ENCODE peak calls at places on chromosomes 7 and 10, in ten cellular contexts. One of them, this sample, is unnamed. For H3K4me1, the result is how much of the 10 kb centered on the place peaks cover.

GRCh38 chr7:18638594-18639452 is 143.3 kb downstream of the HDAC9 start:
- DNase-seq in cardiac muscle cell: no peak
- DNase-seq in fibroblast of lung: peak
- DNase-seq in CD8-positive, alpha-beta T cell: no peak
- DNase-seq in stomach: no peak
- DNase-seq in sigmoid colon: no peak
- DNase-seq in upper lobe of left lung: no peak
- DNase-seq in prostate gland: no peak
- DNase-seq in astrocyte: peak
- DNase-seq in esophagus muscularis mucosa: no peak
- DNase-seq in this sample: no peak

GRCh38 chr10:126972622-126973414 is 67.6 kb downstream of the DOCK1 start:
- DNase-seq in cardiac muscle cell: no peak
- DNase-seq in fibroblast of lung: peak
- DNase-seq in CD8-positive, alpha-beta T cell: no peak
- DNase-seq in stomach: no peak
- DNase-seq in sigmoid colon: no peak
- DNase-seq in upper lobe of left lung: no peak
- DNase-seq in prostate gland: no peak
- DNase-seq in astrocyte: peak
- DNase-seq in esophagus muscularis mucosa: no peak
- DNase-seq in this sample: no peak

GRCh38 chr7:6392712-6393666 is 54.8 kb downstream of the DAGLB start:
- DNase-seq in cardiac muscle cell: peak
- DNase-seq in fibroblast of lung: peak
- DNase-seq in CD8-positive, alpha-beta T cell: no peak
- DNase-seq in stomach: peak
- DNase-seq in sigmoid colon: peak
- DNase-seq in upper lobe of left lung: peak
- DNase-seq in prostate gland: peak
- DNase-seq in astrocyte: peak
- DNase-seq in esophagus muscularis mucosa: no peak
- DNase-seq in this sample: peak

GRCh38 chr10:127872011-127872741 is 20.6 kb downstream of the CLRN3 start:
- DNase-seq in cardiac muscle cell: no peak
- DNase-seq in fibroblast of lung: peak
- DNase-seq in CD8-positive, alpha-beta T cell: no peak
- DNase-seq in stomach: no peak
- DNase-seq in sigmoid colon: no peak
- DNase-seq in upper lobe of left lung: no peak
- DNase-seq in prostate gland: no peak
- DNase-seq in astrocyte: peak
- DNase-seq in esophagus muscularis mucosa: no peak
- DNase-seq in this sample: no peak

GRCh38 chr7:2810682-2811471 is 33.2 kb downstream of the GNA12 start:
- DNase-seq in cardiac muscle cell: no peak
- DNase-seq in fibroblast of lung: no peak
- DNase-seq in CD8-positive, alpha-beta T cell: no peak
- DNase-seq in stomach: no peak
- DNase-seq in sigmoid colon: peak
- DNase-seq in upper lobe of left lung: peak
- DNase-seq in prostate gland: no peak
- DNase-seq in astrocyte: no peak
- DNase-seq in esophagus muscularis mucosa: no peak
- DNase-seq in this sample: no peak

GRCh38 chr7:12738665-12739064 is 51.2 kb downstream of the ARL4A start:
- DNase-seq in cardiac muscle cell: no peak
- DNase-seq in fibroblast of lung: no peak
- DNase-seq in CD8-positive, alpha-beta T cell: no peak
- DNase-seq in stomach: no peak
- DNase-seq in sigmoid colon: no peak
- DNase-seq in upper lobe of left lung: no peak
- DNase-seq in prostate gland: no peak
- DNase-seq in astrocyte: no peak
- DNase-seq in esophagus muscularis mucosa: no peak
- DNase-seq in this sample: no peak

GRCh38 chr10:79105164-79105739 is 36.5 kb downstream of the ZMIZ1 start:
- DNase-seq in cardiac muscle cell: no peak
- DNase-seq in fibroblast of lung: no peak
- DNase-seq in CD8-positive, alpha-beta T cell: no peak
- DNase-seq in stomach: no peak
- DNase-seq in sigmoid colon: no peak
- DNase-seq in upper lobe of left lung: no peak
- DNase-seq in prostate gland: no peak
- DNase-seq in astrocyte: no peak
- DNase-seq in esophagus muscularis mucosa: no peak
- DNase-seq in this sample: no peak

GRCh38 chr10:88538038-88538437 is 45.1 kb downstream of the RNLS start:
- DNase-seq in cardiac muscle cell: no peak
- DNase-seq in fibroblast of lung: peak
- DNase-seq in CD8-positive, alpha-beta T cell: no peak
- DNase-seq in stomach: no peak
- DNase-seq in sigmoid colon: no peak
- DNase-seq in upper lobe of left lung: no peak
- DNase-seq in prostate gland: no peak
- DNase-seq in astrocyte: peak
- DNase-seq in esophagus muscularis mucosa: no peak
- DNase-seq in this sample: no peak

GRCh38 chr7:64794171-64794844 is at the start of gene ZNF138:
- DNase-seq in cardiac muscle cell: peak
- DNase-seq in fibroblast of lung: peak
- DNase-seq in CD8-positive, alpha-beta T cell: peak
- DNase-seq in stomach: peak
- DNase-seq in sigmoid colon: peak
- DNase-seq in upper lobe of left lung: peak
- DNase-seq in prostate gland: peak
- DNase-seq in astrocyte: peak
- DNase-seq in esophagus muscularis mucosa: peak
- DNase-seq in this sample: peak

GRCh38 chr7:6647080-6647479 is 10.0 kb downstream of the ZNF316 start:
- DNase-seq in cardiac muscle cell: no peak
- DNase-seq in fibroblast of lung: no peak
- DNase-seq in CD8-positive, alpha-beta T cell: no peak
- DNase-seq in stomach: no peak
- DNase-seq in sigmoid colon: no peak
- DNase-seq in upper lobe of left lung: no peak
- DNase-seq in prostate gland: no peak
- DNase-seq in astrocyte: no peak
- DNase-seq in esophagus muscularis mucosa: no peak
- DNase-seq in this sample: peak

GRCh38 chr10:60825520-60825919 is 47.2 kb downstream of the CDK1 start:
- DNase-seq in cardiac muscle cell: no peak
- DNase-seq in fibroblast of lung: no peak
- DNase-seq in CD8-positive, alpha-beta T cell: no peak
- DNase-seq in stomach: no peak
- DNase-seq in sigmoid colon: no peak
- DNase-seq in upper lobe of left lung: no peak
- DNase-seq in prostate gland: no peak
- DNase-seq in astrocyte: no peak
- DNase-seq in esophagus muscularis mucosa: no peak
- DNase-seq in this sample: no peak

GRCh38 chr10:17453035-17453376 is 1.4 kb downstream of the ST8SIA6 start:
- DNase-seq in cardiac muscle cell: no peak
- DNase-seq in fibroblast of lung: no peak
- DNase-seq in CD8-positive, alpha-beta T cell: no peak
- DNase-seq in stomach: no peak
- DNase-seq in sigmoid colon: no peak
- DNase-seq in upper lobe of left lung: no peak
- DNase-seq in prostate gland: no peak
- DNase-seq in astrocyte: no peak
- DNase-seq in esophagus muscularis mucosa: no peak
- DNase-seq in this sample: no peak

GRCh38 chr10:17452060-17452894 is 2.1 kb downstream of the ST8SIA6 start:
- DNase-seq in cardiac muscle cell: no peak
- DNase-seq in fibroblast of lung: no peak
- DNase-seq in CD8-positive, alpha-beta T cell: no peak
- DNase-seq in stomach: no peak
- DNase-seq in sigmoid colon: no peak
- DNase-seq in upper lobe of left lung: no peak
- DNase-seq in prostate gland: no peak
- DNase-seq in astrocyte: no peak
- DNase-seq in esophagus muscularis mucosa: no peak
- DNase-seq in this sample: no peak

GRCh38 chr10:17454801-17455520 is 566 bp upstream of the ST8SIA6 start:
- DNase-seq in cardiac muscle cell: no peak
- DNase-seq in fibroblast of lung: no peak
- DNase-seq in CD8-positive, alpha-beta T cell: no peak
- DNase-seq in stomach: no peak
- DNase-seq in sigmoid colon: no peak
- DNase-seq in upper lobe of left lung: no peak
- DNase-seq in prostate gland: no peak
- DNase-seq in astrocyte: no peak
- DNase-seq in esophagus muscularis mucosa: no peak
- DNase-seq in this sample: no peak

GRCh38 chr10:17454181-17454800 is at the start of gene ST8SIA6:
- DNase-seq in cardiac muscle cell: peak
- DNase-seq in fibroblast of lung: peak
- DNase-seq in CD8-positive, alpha-beta T cell: peak
- DNase-seq in stomach: peak
- DNase-seq in sigmoid colon: no peak
- DNase-seq in upper lobe of left lung: peak
- DNase-seq in prostate gland: peak
- DNase-seq in astrocyte: peak
- DNase-seq in esophagus muscularis mucosa: no peak
- DNase-seq in this sample: peak

DNA sequence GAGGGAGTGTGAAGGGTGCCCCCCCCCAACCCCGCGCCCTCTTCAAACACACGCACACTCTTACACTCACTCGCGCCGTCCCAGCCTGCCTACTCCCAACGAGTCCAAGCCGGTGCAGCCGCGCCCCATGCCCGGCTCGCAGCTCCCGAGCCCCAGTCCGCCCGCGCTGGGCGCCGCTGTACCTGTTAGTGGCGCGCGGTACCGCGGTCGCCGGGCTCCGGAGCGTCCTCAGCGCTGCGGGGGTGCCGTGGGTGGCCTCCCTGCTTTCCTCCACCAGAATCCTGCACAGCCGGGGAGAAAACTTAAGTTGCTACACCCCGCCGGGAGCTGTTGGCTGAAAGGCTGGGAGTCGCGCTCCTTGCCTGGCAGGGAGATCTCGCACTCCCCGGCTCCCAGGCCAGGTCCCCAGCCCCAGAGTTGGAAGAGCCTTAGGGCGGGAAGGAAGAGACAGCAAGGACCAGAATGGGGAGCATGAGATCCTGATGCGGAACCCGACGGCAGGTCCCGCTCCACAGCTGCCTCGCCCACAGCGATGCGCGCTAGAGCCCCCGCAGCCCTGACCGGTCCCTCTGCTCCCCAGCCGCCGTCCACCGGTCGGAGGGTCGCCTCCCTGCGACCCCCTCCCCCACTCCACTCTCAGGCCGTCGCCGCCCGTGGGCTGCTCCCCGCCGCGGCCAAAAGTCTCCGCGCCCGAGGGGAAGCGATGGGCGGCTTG is 861 bp downstream of the ST8SIA6 start:
- DNase-seq in cardiac muscle cell: peak
- DNase-seq in fibroblast of lung: peak
- DNase-seq in CD8-positive, alpha-beta T cell: no peak
- DNase-seq in stomach: peak
- DNase-seq in sigmoid colon: no peak
- DNase-seq in upper lobe of left lung: peak
- DNase-seq in prostate gland: peak
- DNase-seq in astrocyte: peak
- DNase-seq in esophagus muscularis mucosa: no peak
- DNase-seq in this sample: peak
- H3K4me3 ChIP-seq in cardiac muscle cell: peak
- H3K4me3 ChIP-seq in fibroblast of lung: peak
- H3K4me3 ChIP-seq in CD8-positive, alpha-beta T cell: peak
- H3K4me3 ChIP-seq in stomach: peak
- H3K4me3 ChIP-seq in sigmoid colon: peak
- H3K4me3 ChIP-seq in upper lobe of left lung: peak
- H3K4me3 ChIP-seq in prostate gland: peak
- H3K4me3 ChIP-seq in astrocyte: peak
- H3K4me3 ChIP-seq in esophagus muscularis mucosa: peak
- H3K4me3 ChIP-seq in this sample: no peak

DNA sequence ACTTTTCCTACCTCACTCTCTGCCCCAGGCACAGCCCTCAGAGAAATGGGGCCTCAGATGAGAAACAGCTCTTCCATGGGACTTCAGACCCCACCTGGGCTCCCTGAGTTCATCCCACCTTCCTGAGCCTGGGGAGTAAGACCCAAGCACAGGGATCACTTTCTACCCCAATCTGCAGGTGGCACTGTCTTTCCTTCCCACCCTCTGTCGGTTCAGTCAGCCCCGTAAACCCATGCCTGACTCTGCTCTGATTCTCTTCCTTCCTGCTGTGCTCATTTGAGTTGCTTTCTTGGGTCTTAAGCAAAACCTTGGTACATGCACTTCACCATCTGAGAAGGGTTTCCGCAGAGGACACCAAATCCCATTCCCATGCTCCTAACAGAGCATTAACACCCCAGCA is 306.4 kb upstream of the CDC14C start:
- DNase-seq in cardiac muscle cell: no peak
- DNase-seq in fibroblast of lung: no peak
- DNase-seq in CD8-positive, alpha-beta T cell: no peak
- DNase-seq in stomach: no peak
- DNase-seq in sigmoid colon: no peak
- DNase-seq in upper lobe of left lung: no peak
- DNase-seq in prostate gland: no peak
- DNase-seq in astrocyte: no peak
- DNase-seq in esophagus muscularis mucosa: no peak
- DNase-seq in this sample: no peak
- TF ChIP-seq CTCF in cardiac muscle cell: no peak
- TF ChIP-seq CTCF in fibroblast of lung: no peak
- TF ChIP-seq CTCF in CD8-positive, alpha-beta T cell: no peak
- TF ChIP-seq CTCF in stomach: no peak
- TF ChIP-seq CTCF in sigmoid colon: no peak
- TF ChIP-seq CTCF in upper lobe of left lung: no peak
- TF ChIP-seq CTCF in prostate gland: no peak
- TF ChIP-seq CTCF in astrocyte: no peak
- TF ChIP-seq CTCF in esophagus muscularis mucosa: no peak
- TF ChIP-seq CTCF in this sample: no peak

DNA sequence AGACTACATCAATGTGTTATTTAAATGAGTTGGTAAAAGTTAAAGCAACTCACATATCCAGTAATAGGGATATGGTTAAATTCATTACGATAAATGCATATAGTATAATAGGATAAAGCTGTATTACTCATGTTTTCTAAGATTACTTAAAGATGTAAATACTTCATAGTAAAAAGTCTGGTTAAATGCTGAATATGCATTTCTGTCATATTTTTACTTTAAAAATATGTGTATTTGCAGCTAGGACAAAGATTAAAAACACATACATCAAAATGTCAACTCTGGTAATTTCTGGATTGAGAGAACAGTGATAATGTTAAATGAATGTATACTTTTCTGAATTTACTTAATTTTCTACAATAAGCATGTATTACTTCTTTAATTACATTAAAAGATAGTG is 15.1 kb downstream of the PPP1R9A start:
- DNase-seq in cardiac muscle cell: no peak
- DNase-seq in fibroblast of lung: no peak
- DNase-seq in CD8-positive, alpha-beta T cell: no peak
- DNase-seq in stomach: no peak
- DNase-seq in sigmoid colon: no peak
- DNase-seq in upper lobe of left lung: no peak
- DNase-seq in prostate gland: no peak
- DNase-seq in astrocyte: no peak
- DNase-seq in esophagus muscularis mucosa: no peak
- DNase-seq in this sample: no peak
- H3K4me1 ChIP-seq in cardiac muscle cell: under half
- H3K4me1 ChIP-seq in fibroblast of lung: under half
- H3K4me1 ChIP-seq in CD8-positive, alpha-beta T cell: under half
- H3K4me1 ChIP-seq in stomach: under half
- H3K4me1 ChIP-seq in sigmoid colon: under half
- H3K4me1 ChIP-seq in upper lobe of left lung: under half
- H3K4me1 ChIP-seq in prostate gland: under half
- H3K4me1 ChIP-seq in astrocyte: under half
- H3K4me1 ChIP-seq in esophagus muscularis mucosa: under half
- H3K4me1 ChIP-seq in this sample: under half

GRCh38 chr7:116781584-116781983 is 80.8 kb upstream of the CAPZA2 start:
- DNase-seq in cardiac muscle cell: no peak
- DNase-seq in fibroblast of lung: no peak
- DNase-seq in CD8-positive, alpha-beta T cell: no peak
- DNase-seq in stomach: no peak
- DNase-seq in sigmoid colon: no peak
- DNase-seq in upper lobe of left lung: no peak
- DNase-seq in prostate gland: no peak
- DNase-seq in astrocyte: no peak
- DNase-seq in esophagus muscularis mucosa: no peak
- DNase-seq in this sample: no peak
- H3K4me3 ChIP-seq in cardiac muscle cell: no peak
- H3K4me3 ChIP-seq in fibroblast of lung: no peak
- H3K4me3 ChIP-seq in CD8-positive, alpha-beta T cell: no peak
- H3K4me3 ChIP-seq in stomach: no peak
- H3K4me3 ChIP-seq in sigmoid colon: no peak
- H3K4me3 ChIP-seq in upper lobe of left lung: no peak
- H3K4me3 ChIP-seq in prostate gland: no peak
- H3K4me3 ChIP-seq in astrocyte: no peak
- H3K4me3 ChIP-seq in esophagus muscularis mucosa: no peak
- H3K4me3 ChIP-seq in this sample: no peak